ENCODE peak calls at places on chromosomes 1 and 21, in five cellular contexts. F, A, I, R and G are unnamed samples.

GRCh38 chr1:223057569-223058093 is 85.4 kb downstream of the TLR5 start:
- DNase-seq in A (no peak), F (no peak), I (no peak), R (no peak), G (no peak)

GRCh38 chr1:98493469-98493868 is 168.1 kb upstream of the SNX7 start:
- DNase-seq in I (no peak), F (no peak), R (no peak), A (no peak), G (no peak)

GRCh38 chr1:10530281-10530740 is 55.6 kb downstream of the PEX14 start:
- DNase-seq in F (no peak), A (peak; percentile 73), R (no peak), I (no peak), G (peak; percentile 69)

GRCh38 chr1:65147424-65148177 is 402 bp upstream of the AK4 start:
- DNase-seq in F (no peak), A (peak; percentile 66), R (no peak), I (no peak), G (peak; percentile 62)

GRCh38 chr1:180927348-180927747 is 14.7 kb downstream of the KIAA1614 start:
- DNase-seq in A (no peak), R (no peak), F (no peak), I (no peak), G (no peak)

GRCh38 chr1:51234721-51235425 is 1.2 kb upstream of the RNF11 start:
- DNase-seq in R (peak; percentile 66), A (peak; percentile 60), I (peak; percentile 79), F (peak; percentile 89), G (peak; percentile 67)

GRCh38 chr21:45088729-45089128 is 14.3 kb downstream of the ADARB1 start:
- DNase-seq in F (no peak), R (no peak), I (no peak), A (peak; percentile 43), G (no peak)

GRCh38 chr1:102879439-102879993 is 228.8 kb downstream of the COL11A1 start:
- DNase-seq in R (no peak), A (peak; percentile 88), F (no peak), I (no peak), G (no peak)

GRCh38 chr1:171263915-171264314 is 15.6 kb downstream of the FMO1 start:
- DNase-seq in F (no peak), A (no peak), I (no peak), R (no peak), G (no peak)

DNA sequence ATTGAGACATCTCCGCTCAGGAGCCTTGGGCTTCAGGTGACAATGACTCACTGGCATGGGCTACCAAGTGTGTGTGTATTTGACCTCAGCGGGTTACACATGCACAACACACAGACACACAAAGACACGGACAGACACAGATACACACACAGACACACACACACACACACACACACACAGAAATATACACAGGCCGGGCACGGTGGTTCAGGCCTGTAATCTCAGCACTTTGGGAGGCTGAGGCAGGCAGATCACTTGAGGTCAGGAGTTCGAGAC is 58.1 kb upstream of the ABCG1 start:
- DNase-seq in A (no peak), I (no peak), F (no peak), R (no peak), G (no peak)
- H3K4me3 ChIP-seq in A (no peak overlapping the region), I (no peak overlapping the region), F (no peak overlapping the region), R (no peak overlapping the region), G (no peak overlapping the region)

GRCh38 chr1:206696812-206697585 is 12.3 kb downstream of the MAPKAPK2 start:
- DNase-seq in I (no peak), R (no peak), F (no peak), A (no peak), G (no peak)

GRCh38 chr1:206699626-206700025 is 14.9 kb downstream of the MAPKAPK2 start:
- DNase-seq in A (no peak), F (no peak), I (no peak), R (no peak), G (no peak)

GRCh38 chr1:206698990-206699586 is 14.4 kb downstream of the MAPKAPK2 start:
- DNase-seq in R (no peak), F (no peak), A (no peak), I (no peak), G (no peak)

GRCh38 chr1:206695751-206696150 is 11.0 kb downstream of the MAPKAPK2 start:
- DNase-seq in F (no peak), A (no peak), I (no peak), R (no peak), G (no peak)

GRCh38 chr1:206698011-206698410 is 13.3 kb downstream of the MAPKAPK2 start:
- DNase-seq in R (no peak), A (no peak), F (no peak), I (no peak), G (no peak)
- H3K4me1 ChIP-seq in R (peaks cover 27% of the 10 kb centered on the region), A (peaks cover 14% of the 10 kb centered on the region), F (peaks cover 16% of the 10 kb centered on the region), I (no peaks in the 10 kb centered on the region), G (no peaks in the 10 kb centered on the region)

DNA sequence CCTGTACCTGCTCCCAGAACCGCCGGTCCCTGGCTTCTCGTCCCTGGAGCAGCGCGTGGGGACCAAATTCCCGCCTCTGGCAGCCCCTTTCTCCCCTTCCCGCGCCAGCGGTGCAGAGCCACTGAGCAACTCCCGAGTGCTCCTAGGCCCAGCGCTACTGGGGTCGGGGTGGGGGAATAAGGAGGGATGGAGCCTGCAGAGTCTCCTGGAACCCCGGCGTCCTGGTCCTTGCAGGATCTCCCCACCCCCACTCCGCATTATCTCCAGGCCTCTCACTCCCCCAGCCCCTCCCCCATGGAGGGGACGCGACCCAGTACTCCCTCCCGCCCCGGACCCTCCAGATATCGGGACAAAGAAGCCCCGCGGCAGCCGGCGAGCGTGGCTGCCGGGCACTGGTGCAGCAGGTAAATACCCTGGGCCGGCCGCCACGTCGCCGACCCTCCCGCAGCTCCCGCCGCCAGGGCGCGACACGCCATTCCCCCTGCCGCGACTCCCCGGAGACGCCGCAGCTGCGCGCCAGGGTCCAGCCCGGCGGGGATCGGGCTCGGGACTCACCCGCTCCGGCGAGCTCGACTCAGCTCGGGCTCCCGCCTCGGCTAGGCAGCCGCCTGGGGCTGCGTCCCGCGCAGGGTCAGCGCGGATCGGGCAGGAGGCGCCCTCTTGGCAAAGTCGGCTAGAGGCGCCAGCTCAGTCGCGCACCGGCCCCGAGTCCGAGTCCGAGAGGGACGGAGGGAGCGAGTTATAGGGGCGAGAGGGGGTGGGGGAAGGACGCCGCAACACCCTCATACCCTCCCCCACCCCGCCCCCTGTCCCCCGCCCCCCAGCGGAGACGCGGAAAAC is 1.2 kb downstream of the SYT6 start:
- DNase-seq in F (no peak), I (no peak), A (peak; percentile 16), R (no peak), G (no peak)
- H3K27me3 ChIP-seq in F (no peaks in the 10 kb centered on the region), I (peaks cover 35% of the 10 kb centered on the region), A (peaks cover 49% of the 10 kb centered on the region), R (peaks cover 49% of the 10 kb centered on the region), G (peaks cover 25% of the 10 kb centered on the region)

DNA sequence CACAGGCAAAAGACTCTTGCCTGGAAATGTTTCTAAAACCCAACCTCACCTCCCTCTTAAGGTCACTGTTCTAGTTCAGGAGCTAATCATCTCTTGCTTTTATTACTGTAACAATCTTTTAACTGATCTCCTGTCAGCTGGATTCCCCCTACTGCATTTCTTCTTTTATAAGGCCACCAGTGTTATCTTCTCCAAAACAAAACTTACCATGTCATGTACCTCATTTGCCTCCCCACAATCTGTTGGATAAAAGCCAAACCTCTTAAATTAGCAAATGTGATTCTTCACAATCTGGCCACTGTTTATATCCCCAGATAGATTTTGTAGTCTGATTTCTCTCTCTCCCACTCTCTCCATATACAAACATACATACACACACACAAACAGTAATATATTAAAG is 143.3 kb downstream of the DENND1B start:
- DNase-seq in A (no peak), R (no peak), I (no peak), F (no peak), G (no peak)
- H3K4me3 ChIP-seq in A (no peak overlapping the region), R (no peak overlapping the region), I (no peak overlapping the region), F (no peak overlapping the region), G (no peak overlapping the region)

GRCh38 chr1:110328274-110328673 is 10.9 kb upstream of the RBM15 start:
- DNase-seq in F (no peak), A (peak; percentile 42), R (no peak), I (no peak), G (no peak)

GRCh38 chr1:110321045-110321444 is 18.1 kb upstream of the RBM15 start:
- DNase-seq in I (no peak), F (no peak), A (no peak), R (no peak), G (no peak)

GRCh38 chr1:110326826-110327225 is 12.4 kb upstream of the RBM15 start:
- DNase-seq in I (no peak), A (no peak), F (no peak), R (no peak), G (no peak)

GRCh38 chr1:110321846-110322245 is 17.3 kb upstream of the RBM15 start:
- DNase-seq in F (no peak), I (no peak), A (no peak), R (no peak), G (no peak)

DNA sequence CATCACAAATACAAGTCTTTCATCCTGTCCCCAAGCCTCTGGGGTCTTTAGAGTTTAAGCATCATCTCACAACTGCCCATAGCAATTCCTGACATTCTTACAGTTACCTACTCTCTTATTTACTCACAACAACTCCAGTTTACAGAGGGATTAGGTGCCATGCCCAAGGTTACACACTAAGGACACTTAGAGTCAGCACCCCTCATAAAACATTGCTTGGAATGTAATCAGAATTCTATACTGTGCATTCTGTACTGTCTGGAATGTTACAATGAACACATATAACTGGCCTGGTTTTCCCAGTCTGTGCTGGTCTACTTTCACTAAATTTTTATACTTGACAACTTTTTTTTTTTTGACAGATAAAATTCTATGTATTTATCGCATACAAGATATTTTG is 14.5 kb upstream of the RBM15 start:
- DNase-seq in F (no peak), R (no peak), I (no peak), A (no peak), G (peak; percentile 36)
- H3K4me1 ChIP-seq in F (no peaks in the 10 kb centered on the region), R (no peaks in the 10 kb centered on the region), I (no peaks in the 10 kb centered on the region), A (no peaks in the 10 kb centered on the region), G (peaks cover 14% of the 10 kb centered on the region)

GRCh38 chr1:63350320-63350719 is 17.1 kb upstream of the ALG6 start:
- DNase-seq in I (no peak), R (no peak), F (no peak), A (no peak), G (no peak)
- H3K27me3 ChIP-seq in I (no peaks in the 10 kb centered on the region), R (peaks cover 13% of the 10 kb centered on the region), F (no peaks in the 10 kb centered on the region), A (peaks cover 16% of the 10 kb centered on the region), G (peaks cover 26% of the 10 kb centered on the region)